ENCODE peak calls at places on chromosome 10, in nine cellular contexts. C, F, S, Z, M, A, G, L and V are unnamed samples.
A peak's percentile ranks its signal among the peaks of the same experiment; 100 is the strongest.

GRCh38 chr10:122297583-122297982 is 26.5 kb downstream of the BTBD16 start:
- DNase-seq in C (no peak), F (no peak), S (no peak), Z (no peak), M (no peak), A (no peak), G (no peak), L (no peak), V (no peak)

GRCh38 chr10:99457808-99458207 is 27.4 kb upstream of the GOT1 start:
- DNase-seq in C (no peak), F (no peak), S (no peak), Z (no peak), M (peak; percentile 19), A (no peak), G (peak; percentile 81), L (no peak), V (no peak)

GRCh38 chr10:6140141-6140841 is 51.5 kb downstream of the RBM17 start:
- DNase-seq in C (peak; percentile 41), F (peak; percentile 78), S (peak; percentile 58), Z (no peak), M (no peak), A (no peak), G (no peak), L (peak; percentile 50), V (no peak)

GRCh38 chr10:86699125-86699524 is 30.8 kb downstream of the LDB3 start:
- DNase-seq in C (no peak), F (no peak), S (no peak), Z (no peak), M (no peak), A (no peak), G (no peak), L (no peak), V (no peak)

GRCh38 chr10:69845574-69846251 is 44.0 kb downstream of the COL13A1 start:
- DNase-seq in C (no peak), F (no peak), S (peak; percentile 42), Z (no peak), M (no peak), A (no peak), G (peak; percentile 68), L (no peak), V (peak; percentile 80)

GRCh38 chr10:29120216-29120615 is 168.7 kb upstream of the LYZL1 start:
- DNase-seq in C (no peak), F (no peak), S (no peak), Z (no peak), M (peak; percentile 75), A (peak; percentile 85), G (peak; percentile 93), L (no peak), V (no peak)

GRCh38 chr10:75910032-75910431 is 478.6 kb downstream of the LRMDA start:
- DNase-seq in C (no peak), F (peak; percentile 4), S (no peak), Z (no peak), M (peak; percentile 6), A (no peak), G (peak; percentile 45), L (no peak), V (no peak)

GRCh38 chr10:87915989-87916388 is 52.6 kb downstream of the PTEN start:
- DNase-seq in C (no peak), F (no peak), S (no peak), Z (no peak), M (no peak), A (no peak), G (peak; percentile 60), L (no peak), V (no peak)

GRCh38 chr10:52121688-52122087 is 192.4 kb upstream of the DKK1 start:
- DNase-seq in C (no peak), F (no peak), S (no peak), Z (no peak), M (peak; percentile 14), A (peak; percentile 15), G (no peak), L (no peak), V (no peak)

GRCh38 chr10:102675887-102676616 is 31.8 kb downstream of the TRIM8 start:
- DNase-seq in C (no peak), F (no peak), S (no peak), Z (no peak), M (peak; percentile 95), A (no peak), G (peak; percentile 98), L (no peak), V (no peak)

GRCh38 chr10:125795111-125795510 is 19.5 kb upstream of the MMP21 start:
- DNase-seq in C (no peak), F (no peak), S (no peak), Z (no peak), M (no peak), A (no peak), G (no peak), L (no peak), V (peak; percentile 46)

GRCh38 chr10:130138479-130138866 is 2.3 kb downstream of the GLRX3 start:
- DNase-seq in C (no peak), F (no peak), S (no peak), Z (no peak), M (peak; percentile 61), A (peak; percentile 17), G (peak; percentile 82), L (peak; percentile 40), V (no peak)

GRCh38 chr10:123988694-123989093 is 97.1 kb upstream of the CPXM2 start:
- DNase-seq in C (no peak), F (no peak), S (no peak), Z (no peak), M (no peak), A (no peak), G (no peak), L (no peak), V (no peak)

GRCh38 chr10:110151467-110151866 is 55.9 kb upstream of the MXI1 start:
- DNase-seq in C (no peak), F (peak; percentile 57), S (no peak), Z (no peak), M (no peak), A (no peak), G (no peak), L (no peak), V (no peak)

GRCh38 chr10:89466599-89467035 is 52.2 kb downstream of the IFIT5 start:
- DNase-seq in C (no peak), F (peak; percentile 50), S (peak; percentile 18), Z (no peak), M (peak; percentile 42), A (peak; percentile 59), G (peak; percentile 57), L (no peak), V (no peak)

GRCh38 chr10:16545126-16545736 is 23.6 kb upstream of the C1QL3 start:
- DNase-seq in C (no peak), F (peak; percentile 57), S (peak; percentile 68), Z (no peak), M (peak; percentile 24), A (no peak), G (peak; percentile 34), L (peak; percentile 4), V (no peak)

GRCh38 chr10:3172081-3172445 is 519 bp downstream of the PITRM1 start:
- DNase-seq in C (no peak), F (no peak), S (no peak), Z (no peak), M (peak; percentile 67), A (peak; percentile 18), G (peak; percentile 72), L (peak; percentile 60), V (no peak)

GRCh38 chr10:61192042-61192441 is 248.1 kb upstream of the RHOBTB1 start:
- DNase-seq in C (no peak), F (no peak), S (no peak), Z (no peak), M (no peak), A (no peak), G (no peak), L (no peak), V (no peak)

GRCh38 chr10:118518095-118518494 is 77.4 kb downstream of the PRLHR start:
- DNase-seq in C (no peak), F (no peak), S (no peak), Z (no peak), M (no peak), A (no peak), G (no peak), L (no peak), V (no peak)

GRCh38 chr10:6203331-6204062 is 765 bp downstream of the PFKFB3 start:
- DNase-seq in C (peak; percentile 39), F (peak; percentile 88), S (peak; percentile 70), Z (peak; percentile 72), M (no peak), A (no peak), G (peak; percentile 59), L (peak; percentile 67), V (peak; percentile 71)

GRCh38 chr10:15703944-15704580 is 15.7 kb downstream of the ITGA8 start:
- DNase-seq in C (no peak), F (no peak), S (no peak), Z (no peak), M (no peak), A (no peak), G (no peak), L (no peak), V (no peak)

GRCh38 chr10:75717126-75717916 is 285.9 kb downstream of the LRMDA start:
- DNase-seq in C (no peak), F (no peak), S (no peak), Z (no peak), M (no peak), A (no peak), G (no peak), L (no peak), V (no peak)

GRCh38 chr10:118253397-118253796 is 88.7 kb downstream of the FAM204A start:
- DNase-seq in C (no peak), F (no peak), S (no peak), Z (no peak), M (no peak), A (no peak), G (no peak), L (no peak), V (no peak)

GRCh38 chr10:6995339-6995738 is 415.3 kb upstream of the PRKCQ start:
- DNase-seq in C (no peak), F (no peak), S (no peak), Z (no peak), M (no peak), A (no peak), G (no peak), L (no peak), V (no peak)

GRCh38 chr10:86217386-86218080 is 149.1 kb downstream of the GRID1 start:
- DNase-seq in C (no peak), F (no peak), S (no peak), Z (no peak), M (no peak), A (no peak), G (no peak), L (no peak), V (no peak)

GRCh38 chr10:79132681-79133381 is 64.1 kb downstream of the ZMIZ1 start:
- DNase-seq in C (no peak), F (peak; percentile 67), S (peak; percentile 57), Z (no peak), M (no peak), A (no peak), G (peak; percentile 18), L (no peak), V (no peak)